ENCODE peak calls at places on chromosomes 11 and 22, in nine cellular contexts. B is heart right ventricle; P is activated CD8-positive, alpha-beta memory T cell treated with anti-CD3 and anti-CD28 coated beads, Interleukin-2, amount 50 U/mL, for 4 hours; T is upper lobe of right lung; Q is cardiac muscle cell; J is activated naive CD8-positive, alpha-beta T cell treated with anti-CD3 and anti-CD28 coated beads, Interleukin-2, amount 50 U/mL, for 24 hours; V is ELR; Y is GM23338; N is B cell. W is an unnamed sample.

GRCh38 chr11:12680246-12680939 is 6.2 kb downstream of the TEAD1 start:
- DNase-seq in J (no peak), V (peak), N (no peak), T (peak), P (no peak), Q (peak), Y (peak), B (peak), W (peak)

GRCh38 chr11:69287968-69288882 is 5.7 kb upstream of the MYEOV start:
- DNase-seq in P (no peak), Q (no peak), V (no peak), J (no peak), T (peak), B (no peak), N (no peak), Y (no peak), W (no peak)

GRCh38 chr11:75311858-75312288 is 39.6 kb downstream of the ARRB1 start:
- DNase-seq in Q (peak), Y (no peak), P (no peak), N (no peak), J (no peak), T (peak), B (peak), V (no peak), W (no peak)

GRCh38 chr22:19480173-19480568 is 451 bp downstream of the CDC45 start:
- DNase-seq in Q (no peak), J (no peak), Y (no peak), N (no peak), V (no peak), B (no peak), T (no peak), P (no peak), W (no peak)

GRCh38 chr22:46057206-46057605 is 80.2 kb upstream of the WNT7B start:
- DNase-seq in Q (no peak), T (peak), N (no peak), B (no peak), J (no peak), Y (no peak), P (no peak), V (peak), W (no peak)

GRCh38 chr11:16739326-16739875 is 954 bp downstream of the C11orf58 start:
- DNase-seq in J (no peak), P (no peak), Y (peak), B (no peak), T (no peak), V (peak), Q (peak), N (no peak), W (peak)

GRCh38 chr11:26842883-26843282 is 121.0 kb upstream of the SLC5A12 start:
- DNase-seq in N (no peak), Y (no peak), T (no peak), J (no peak), P (no peak), V (no peak), B (no peak), Q (no peak), W (no peak)

GRCh38 chr11:73154178-73154577 is 12.1 kb upstream of the FCHSD2 start:
- DNase-seq in J (peak), Y (no peak), Q (no peak), T (no peak), B (no peak), N (peak), V (no peak), P (no peak), W (no peak)

GRCh38 chr22:24398409-24398808 is 29.0 kb upstream of the ADORA2A start:
- DNase-seq in P (no peak), J (no peak), N (no peak), B (no peak), Q (no peak), Y (no peak), T (no peak), V (peak), W (no peak)

GRCh38 chr11:132838621-132839020 is 693.7 kb downstream of the OPCML start:
- DNase-seq in T (no peak), Q (peak), J (no peak), Y (no peak), N (no peak), B (no peak), V (peak), P (no peak), W (no peak)

GRCh38 chr22:50731811-50732624 is 6.0 kb upstream of the ACR start:
- DNase-seq in B (peak), N (peak), Y (peak), P (peak), Q (peak), J (peak), V (peak), T (peak), W (no peak)

GRCh38 chr11:117057727-117058126 is 40.5 kb downstream of the SIK3 start:
- DNase-seq in B (no peak), J (no peak), N (no peak), P (no peak), Y (no peak), Q (no peak), V (no peak), T (no peak), W (no peak)

W was measured in DMS79.